ENCODE peak calls at places on chromosomes 11 and 22, in six cellular contexts. One of them, this sample, is unnamed.

GRCh38 chr11:66603072-66603471 is 10.1 kb downstream of the CCS start:
- DNase-seq in heart right ventricle: no peak
- DNase-seq in A549: no peak
- DNase-seq in GM23338: no peak
- DNase-seq in left ventricle myocardium inferior: no peak
- DNase-seq in cardiac muscle cell: no peak
- DNase-seq in this sample: no peak

GRCh38 chr11:93579187-93579773 is 36.1 kb upstream of the SMCO4 start:
- DNase-seq in heart right ventricle: no peak
- DNase-seq in A549: no peak
- DNase-seq in GM23338: no peak
- DNase-seq in left ventricle myocardium inferior: no peak
- DNase-seq in cardiac muscle cell: no peak
- DNase-seq in this sample: no peak

GRCh38 chr11:36240178-36240577 is 49.0 kb downstream of the COMMD9 start:
- DNase-seq in heart right ventricle: no peak
- DNase-seq in A549: no peak
- DNase-seq in GM23338: no peak
- DNase-seq in left ventricle myocardium inferior: no peak
- DNase-seq in cardiac muscle cell: peak; percentile 46
- DNase-seq in this sample: no peak

GRCh38 chr11:8070417-8071101 is 10.5 kb upstream of the TUB start:
- DNase-seq in heart right ventricle: no peak
- DNase-seq in A549: peak; percentile 84
- DNase-seq in GM23338: peak; percentile 60
- DNase-seq in left ventricle myocardium inferior: no peak
- DNase-seq in cardiac muscle cell: peak; percentile 67
- DNase-seq in this sample: no peak

GRCh38 chr11:66950113-66950535 is 8.1 kb downstream of the PC start:
- DNase-seq in heart right ventricle: no peak
- DNase-seq in A549: peak; percentile 93
- DNase-seq in GM23338: peak; percentile 35
- DNase-seq in left ventricle myocardium inferior: no peak
- DNase-seq in cardiac muscle cell: peak; percentile 63
- DNase-seq in this sample: no peak

GRCh38 chr11:43278302-43278956 is 33.4 kb upstream of the API5 start:
- DNase-seq in heart right ventricle: no peak
- DNase-seq in A549: peak; percentile 27
- DNase-seq in GM23338: peak; percentile 74
- DNase-seq in left ventricle myocardium inferior: no peak
- DNase-seq in cardiac muscle cell: peak; percentile 34
- DNase-seq in this sample: no peak

GRCh38 chr11:8250446-8250845 is 13.2 kb downstream of the LMO1 start:
- DNase-seq in heart right ventricle: no peak
- DNase-seq in A549: no peak
- DNase-seq in GM23338: no peak
- DNase-seq in left ventricle myocardium inferior: no peak
- DNase-seq in cardiac muscle cell: no peak
- DNase-seq in this sample: no peak

GRCh38 chr22:42560781-42561180 is 7.0 kb downstream of the SERHL2 start:
- DNase-seq in heart right ventricle: no peak
- DNase-seq in A549: no peak
- DNase-seq in GM23338: peak; percentile 85
- DNase-seq in left ventricle myocardium inferior: no peak
- DNase-seq in cardiac muscle cell: peak; percentile 38
- DNase-seq in this sample: no peak

GRCh38 chr22:42937164-42937854 is 77.6 kb downstream of the PACSIN2 start:
- DNase-seq in heart right ventricle: no peak
- DNase-seq in A549: peak; percentile 57
- DNase-seq in GM23338: no peak
- DNase-seq in left ventricle myocardium inferior: no peak
- DNase-seq in cardiac muscle cell: peak; percentile 62
- DNase-seq in this sample: peak; percentile 63

GRCh38 chr11:112195906-112196305 is 20.6 kb downstream of the BCO2 start:
- DNase-seq in heart right ventricle: no peak
- DNase-seq in A549: no peak
- DNase-seq in GM23338: no peak
- DNase-seq in left ventricle myocardium inferior: no peak
- DNase-seq in cardiac muscle cell: peak; percentile 34
- DNase-seq in this sample: no peak

GRCh38 chr11:44016129-44016528 is 31.7 kb upstream of the ACCSL start:
- DNase-seq in heart right ventricle: peak; percentile 72
- DNase-seq in A549: no peak
- DNase-seq in GM23338: no peak
- DNase-seq in left ventricle myocardium inferior: peak; percentile 71
- DNase-seq in cardiac muscle cell: peak; percentile 83
- DNase-seq in this sample: peak; percentile 83

GRCh38 chr22:28132466-28132865 is 213.4 kb upstream of the PITPNB start:
- DNase-seq in heart right ventricle: no peak
- DNase-seq in A549: no peak
- DNase-seq in GM23338: no peak
- DNase-seq in left ventricle myocardium inferior: no peak
- DNase-seq in cardiac muscle cell: no peak
- DNase-seq in this sample: no peak

GRCh38 chr11:17978553-17979287 is 34.1 kb downstream of the SERGEF start:
- DNase-seq in heart right ventricle: peak; percentile 46
- DNase-seq in A549: peak; percentile 72
- DNase-seq in GM23338: peak; percentile 83
- DNase-seq in left ventricle myocardium inferior: peak; percentile 42
- DNase-seq in cardiac muscle cell: peak; percentile 58
- DNase-seq in this sample: peak; percentile 64

GRCh38 chr11:94655291-94655690 is 88.1 kb downstream of the PIWIL4 start:
- DNase-seq in heart right ventricle: no peak
- DNase-seq in A549: no peak
- DNase-seq in GM23338: no peak
- DNase-seq in left ventricle myocardium inferior: no peak
- DNase-seq in cardiac muscle cell: no peak
- DNase-seq in this sample: no peak

GRCh38 chr11:94654201-94654600 is 87.0 kb downstream of the PIWIL4 start:
- DNase-seq in heart right ventricle: no peak
- DNase-seq in A549: no peak
- DNase-seq in GM23338: no peak
- DNase-seq in left ventricle myocardium inferior: no peak
- DNase-seq in cardiac muscle cell: no peak
- DNase-seq in this sample: no peak

GRCh38 chr11:94650756-94651155 is 83.6 kb downstream of the PIWIL4 start:
- DNase-seq in heart right ventricle: peak; percentile 62
- DNase-seq in A549: no peak
- DNase-seq in GM23338: no peak
- DNase-seq in left ventricle myocardium inferior: peak; percentile 78
- DNase-seq in cardiac muscle cell: peak; percentile 89
- DNase-seq in this sample: peak; percentile 84

GRCh38 chr11:94653561-94653960 is 86.4 kb downstream of the PIWIL4 start:
- DNase-seq in heart right ventricle: no peak
- DNase-seq in A549: no peak
- DNase-seq in GM23338: no peak
- DNase-seq in left ventricle myocardium inferior: no peak
- DNase-seq in cardiac muscle cell: no peak
- DNase-seq in this sample: no peak

DNA sequence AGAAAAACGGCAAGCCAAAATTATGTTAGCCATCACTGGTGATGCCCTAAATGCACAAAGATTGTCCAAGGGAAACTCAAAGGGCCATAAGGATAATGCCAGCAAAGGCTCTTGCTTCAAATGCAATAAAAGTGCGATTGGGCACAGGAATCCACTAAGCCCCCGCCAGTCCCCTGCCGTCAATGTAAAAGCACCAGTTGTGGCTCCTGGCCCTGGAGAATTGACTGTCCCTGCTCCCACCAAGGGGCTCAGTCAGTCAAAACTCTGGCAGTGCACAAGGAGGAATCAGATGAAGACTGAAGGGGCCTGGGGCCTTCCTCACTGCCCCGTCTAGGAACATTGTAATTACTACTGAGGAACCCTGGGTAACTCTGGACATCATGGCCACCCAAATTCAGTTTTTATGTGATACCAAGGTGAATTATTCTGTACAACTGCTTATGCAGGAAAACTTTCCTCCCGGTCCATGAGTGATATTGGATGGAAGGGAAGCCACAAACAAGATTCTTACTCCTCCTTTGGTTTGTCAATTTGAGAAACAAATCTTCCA is 85.6 kb downstream of the PIWIL4 start:
- DNase-seq in heart right ventricle: no peak
- DNase-seq in A549: no peak
- DNase-seq in GM23338: no peak
- DNase-seq in left ventricle myocardium inferior: no peak
- DNase-seq in cardiac muscle cell: no peak
- DNase-seq in this sample: no peak
- H3K4me3 ChIP-seq in heart right ventricle: no peak overlapping the region
- H3K4me3 ChIP-seq in A549: no peak overlapping the region
- H3K4me3 ChIP-seq in GM23338: peak overlapping the region; percentile 83
- H3K4me3 ChIP-seq in left ventricle myocardium inferior: no peak overlapping the region
- H3K4me3 ChIP-seq in cardiac muscle cell: no peak overlapping the region
- H3K4me3 ChIP-seq in this sample: no peak overlapping the region

GRCh38 chr22:37680191-37680851 is 4.9 kb downstream of the LGALS1 start:
- DNase-seq in heart right ventricle: no peak
- DNase-seq in A549: no peak
- DNase-seq in GM23338: no peak
- DNase-seq in left ventricle myocardium inferior: no peak
- DNase-seq in cardiac muscle cell: no peak
- DNase-seq in this sample: no peak
- H3K27ac ChIP-seq in heart right ventricle: no peak overlapping the region
- H3K27ac ChIP-seq in A549: peak overlapping the region; percentile 77
- H3K27ac ChIP-seq in GM23338: no peak overlapping the region
- H3K27ac ChIP-seq in left ventricle myocardium inferior: peak overlapping the region; percentile 48
- H3K27ac ChIP-seq in cardiac muscle cell: no peak overlapping the region
- H3K27ac ChIP-seq in this sample: no peak overlapping the region

DNA sequence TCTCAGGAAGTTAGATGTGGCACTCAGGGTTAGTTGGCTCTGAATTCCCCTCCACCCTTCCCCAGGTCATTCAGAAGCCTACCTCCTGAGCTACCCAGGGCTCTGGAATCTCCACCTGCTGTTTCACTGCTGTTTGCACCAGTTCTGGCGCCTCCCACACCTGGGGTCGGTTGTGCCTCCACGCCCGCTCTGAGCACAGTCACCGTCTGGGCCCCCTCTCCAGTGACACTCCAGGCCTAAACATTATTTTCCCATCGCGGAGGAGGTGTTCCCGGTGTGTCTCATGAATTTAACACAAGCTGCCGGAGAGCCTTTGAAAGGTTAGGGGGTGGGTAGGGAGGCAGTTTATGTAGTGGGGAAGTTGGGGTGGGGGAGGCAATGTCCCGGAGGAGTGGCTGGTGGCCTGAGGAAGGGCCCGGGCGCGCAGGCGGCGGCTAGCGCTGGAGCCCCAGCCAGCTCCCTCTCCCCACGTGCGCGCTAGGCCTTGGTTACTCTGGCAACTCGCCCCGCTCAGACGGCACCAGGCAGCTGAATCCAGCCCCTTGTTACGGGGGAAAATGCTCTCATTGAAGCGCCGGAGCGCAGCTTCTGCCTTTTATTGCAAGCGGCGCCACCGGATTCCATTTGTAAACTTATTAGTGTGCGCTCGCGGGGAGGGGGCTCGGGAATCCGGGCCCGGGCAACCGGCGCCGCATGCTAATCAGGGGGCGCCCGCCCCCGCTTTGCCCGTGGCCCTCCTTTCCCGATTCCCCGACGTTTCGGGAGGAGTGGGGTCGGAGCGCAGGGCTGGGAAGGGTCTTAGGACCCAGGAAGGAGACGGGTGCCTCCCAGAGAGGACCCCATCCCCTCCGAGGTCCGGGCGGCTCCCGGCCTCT is 52.4 kb downstream of the GRIK4 start:
- DNase-seq in heart right ventricle: peak; percentile 50
- DNase-seq in A549: no peak
- DNase-seq in GM23338: peak; percentile 83
- DNase-seq in left ventricle myocardium inferior: peak; percentile 34
- DNase-seq in cardiac muscle cell: peak; percentile 51
- DNase-seq in this sample: peak; percentile 40
- H3K4me3 ChIP-seq in heart right ventricle: no peak overlapping the region
- H3K4me3 ChIP-seq in A549: no peak overlapping the region
- H3K4me3 ChIP-seq in GM23338: peak overlapping the region; percentile 81
- H3K4me3 ChIP-seq in left ventricle myocardium inferior: peak overlapping the region; percentile 65
- H3K4me3 ChIP-seq in cardiac muscle cell: peak overlapping the region; percentile 24
- H3K4me3 ChIP-seq in this sample: peak overlapping the region; percentile 46

DNA sequence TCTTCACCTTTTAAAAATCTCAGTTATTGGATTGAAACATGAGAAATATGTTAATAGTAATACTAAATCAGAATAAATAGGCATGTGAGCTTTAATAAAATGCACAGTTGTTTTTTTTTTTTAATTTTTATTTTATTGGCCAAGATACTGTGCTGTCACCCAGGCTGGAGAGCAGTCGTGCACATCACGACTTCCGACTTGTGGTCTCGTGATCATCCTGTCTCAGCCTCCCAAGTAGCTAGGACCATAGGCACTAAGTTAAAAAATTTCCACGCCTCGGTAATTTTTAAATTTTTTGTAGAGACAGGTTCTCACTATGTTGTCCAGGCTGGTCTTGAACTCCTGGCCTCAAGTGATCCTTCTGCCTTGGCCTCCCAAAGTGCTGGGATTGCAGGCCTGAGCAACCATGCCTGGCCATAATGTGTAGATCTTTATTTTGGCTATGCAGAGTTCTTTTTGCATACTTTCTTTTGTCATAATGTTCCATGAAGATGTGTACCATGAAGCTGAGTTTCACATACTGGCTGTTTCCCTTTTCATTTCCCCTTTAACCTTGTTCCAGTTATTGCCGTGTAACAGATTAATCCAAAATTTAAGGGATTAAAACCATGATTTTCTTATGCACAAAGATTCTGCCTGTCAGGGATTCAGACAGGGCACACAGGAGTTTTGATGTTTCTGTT is 16.0 kb downstream of the CAPRIN1 start:
- DNase-seq in heart right ventricle: no peak
- DNase-seq in A549: no peak
- DNase-seq in GM23338: no peak
- DNase-seq in left ventricle myocardium inferior: no peak
- DNase-seq in cardiac muscle cell: no peak
- DNase-seq in this sample: no peak
- H3K27ac ChIP-seq in heart right ventricle: peak overlapping the region; percentile 35
- H3K27ac ChIP-seq in A549: no peak overlapping the region
- H3K27ac ChIP-seq in GM23338: peak overlapping the region; percentile 15
- H3K27ac ChIP-seq in left ventricle myocardium inferior: peak overlapping the region; percentile 74
- H3K27ac ChIP-seq in cardiac muscle cell: peak overlapping the region; percentile 15
- H3K27ac ChIP-seq in this sample: no peak overlapping the region

DNA sequence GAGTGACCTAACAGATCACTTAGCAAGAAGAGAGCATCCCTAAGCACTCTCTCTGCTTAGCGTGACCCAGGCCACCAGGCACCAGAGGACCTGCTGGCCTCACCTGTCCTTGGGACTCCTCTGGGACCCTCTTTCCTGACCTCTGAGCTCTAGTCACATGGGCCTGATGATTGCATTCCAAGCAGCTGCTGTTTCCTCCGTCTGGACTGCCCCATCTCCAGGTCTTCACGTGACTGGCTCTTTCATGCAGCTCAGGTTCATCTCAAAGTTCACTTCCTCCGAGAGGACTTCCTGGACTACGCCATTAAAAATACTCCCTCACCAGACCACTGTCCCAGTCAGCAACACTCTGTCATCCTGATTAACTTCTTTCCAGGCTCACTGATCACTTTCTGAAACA is 2.9 kb downstream of the MMP20 start:
- DNase-seq in heart right ventricle: no peak
- DNase-seq in A549: no peak
- DNase-seq in GM23338: no peak
- DNase-seq in left ventricle myocardium inferior: no peak
- DNase-seq in cardiac muscle cell: no peak
- DNase-seq in this sample: no peak
- H3K4me3 ChIP-seq in heart right ventricle: no peak overlapping the region
- H3K4me3 ChIP-seq in A549: no peak overlapping the region
- H3K4me3 ChIP-seq in GM23338: no peak overlapping the region
- H3K4me3 ChIP-seq in left ventricle myocardium inferior: no peak overlapping the region
- H3K4me3 ChIP-seq in cardiac muscle cell: no peak overlapping the region
- H3K4me3 ChIP-seq in this sample: no peak overlapping the region

GRCh38 chr11:28439403-28439802 is 331.2 kb downstream of the METTL15 start:
- DNase-seq in heart right ventricle: no peak
- DNase-seq in A549: no peak
- DNase-seq in GM23338: no peak
- DNase-seq in left ventricle myocardium inferior: no peak
- DNase-seq in cardiac muscle cell: no peak
- DNase-seq in this sample: no peak
- H3K27ac ChIP-seq in heart right ventricle: no peak overlapping the region
- H3K27ac ChIP-seq in A549: no peak overlapping the region
- H3K27ac ChIP-seq in GM23338: no peak overlapping the region
- H3K27ac ChIP-seq in left ventricle myocardium inferior: no peak overlapping the region
- H3K27ac ChIP-seq in cardiac muscle cell: no peak overlapping the region
- H3K27ac ChIP-seq in this sample: no peak overlapping the region